ENCODE peak calls at places on chromosomes 13 and 19, in four cellular contexts. M, V, C and T are unnamed samples.
A peak's percentile ranks its signal among the peaks of the same experiment; 100 is the strongest.

GRCh38 chr13:52849727-52850395 is 1.4 kb upstream of the PCDH8 start:
- DNase-seq in C (no peak), V (no peak), M (no peak), T (no peak)

GRCh38 chr13:73224708-73225107 is 165.9 kb downstream of the KLF5 start:
- DNase-seq in C (no peak), M (no peak), V (no peak), T (no peak)

GRCh38 chr19:12757544-12758274 is 6.1 kb downstream of the BEST2 start:
- DNase-seq in C (no peak), V (peak; percentile 91), M (peak; percentile 90), T (peak; percentile 73)

GRCh38 chr19:2495651-2496316 is 19.9 kb downstream of the GADD45B start:
- DNase-seq in C (no peak), M (peak; percentile 69), V (no peak), T (peak; percentile 29)

GRCh38 chr13:113210834-113211233 is 1.4 kb downstream of the CUL4A start:
- DNase-seq in C (no peak), M (no peak), V (no peak), T (no peak)

GRCh38 chr19:4067396-4068057 is 828 bp upstream of the ZBTB7A start:
- DNase-seq in C (no peak), V (no peak), M (peak; percentile 43), T (no peak)

GRCh38 chr13:46962286-46962941 is 65.6 kb upstream of the HTR2A start:
- DNase-seq in V (no peak), C (no peak), M (no peak), T (no peak)

GRCh38 chr19:10876459-10877240 is 5.3 kb downstream of the CARM1 start:
- DNase-seq in M (no peak), V (no peak), C (no peak), T (no peak)

GRCh38 chr13:73702419-73703071 is 431.7 kb downstream of the KLF12 start:
- DNase-seq in V (no peak), M (no peak), C (no peak), T (no peak)

GRCh38 chr19:45558399-45558878 is 26.2 kb downstream of the OPA3 start:
- DNase-seq in C (no peak), V (peak; percentile 73), M (peak; percentile 50), T (no peak)

GRCh38 chr19:49862411-49863253 is 4.7 kb downstream of the PNKP start:
- DNase-seq in V (peak; percentile 87), C (no peak), M (no peak), T (no peak)

GRCh38 chr19:932647-933552 is 7.1 kb downstream of the ARID3A start:
- DNase-seq in M (peak; percentile 98), V (no peak), C (no peak), T (peak; percentile 34)

GRCh38 chr19:13082192-13083007 is 20.3 kb downstream of the LYL1 start:
- DNase-seq in M (peak; percentile 62), V (peak; percentile 91), C (no peak), T (no peak)

GRCh38 chr13:51623473-51623872 is 39.2 kb downstream of the WDFY2 start:
- DNase-seq in V (no peak), C (no peak), M (no peak), T (no peak)

GRCh38 chr13:110887242-110887954 is 27.5 kb downstream of the ANKRD10 start:
- DNase-seq in V (no peak), C (no peak), M (no peak), T (no peak)

GRCh38 chr13:106922384-106922783 is 354.4 kb upstream of the ARGLU1 start:
- DNase-seq in V (no peak), C (no peak), M (no peak), T (no peak)